ENCODE peak calls at places on chromosomes 16 and 17, in eight cellular contexts. N is IMR-90, U is substantia nigra, B is heart right ventricle, K is gastrocnemius medialis, X is neural progenitor cell, C is MM.1S, L is dorsolateral prefrontal cortex. T is an unnamed sample.

GRCh38 chr16:12228607-12229499 is 252.3 kb downstream of the SNX29 start:
- DNase-seq in N (peak; percentile 71), U (peak; percentile 27), B (peak; percentile 29), K (no peak), X (peak; percentile 74), C (no peak), L (peak; percentile 78), T (peak; percentile 80)

GRCh38 chr16:57783883-57784282 is 18.4 kb downstream of the KIFC3 start:
- DNase-seq in N (no peak), U (no peak), B (no peak), K (no peak), X (no peak), C (no peak), L (no peak), T (no peak)

GRCh38 chr16:15526097-15526496 is 91.7 kb downstream of the BMERB1 start:
- DNase-seq in N (no peak), U (no peak), B (no peak), K (no peak), X (no peak), C (no peak), L (no peak), T (no peak)

GRCh38 chr17:40553694-40554534 is 11.4 kb downstream of the CCR7 start:
- DNase-seq in N (peak; percentile 43), U (peak; percentile 75), B (peak; percentile 72), K (peak; percentile 73), X (no peak), C (no peak), L (peak; percentile 83), T (no peak)

GRCh38 chr16:180921-181667 is 835 bp downstream of the HBQ1 start:
- DNase-seq in N (peak; percentile 58), U (peak; percentile 22), B (peak; percentile 62), K (peak; percentile 54), X (peak; percentile 93), C (peak; percentile 83), L (peak; percentile 53), T (peak; percentile 82)

GRCh38 chr17:29836643-29837042 is 93.4 kb downstream of the SSH2 start:
- DNase-seq in N (peak; percentile 38), U (no peak), B (no peak), K (no peak), X (no peak), C (no peak), L (no peak), T (no peak)

GRCh38 chr17:41439375-41439774 is 1.4 kb downstream of the KRT38 start:
- DNase-seq in N (peak; percentile 44), U (no peak), B (no peak), K (no peak), X (no peak), C (no peak), L (no peak), T (no peak)

GRCh38 chr17:57985675-57985974 is 2.4 kb downstream of the VEZF1 start:
- DNase-seq in N (peak; percentile 25), U (no peak), B (no peak), K (no peak), X (no peak), C (no peak), L (no peak), T (no peak)

GRCh38 chr17:69757794-69758430 is 317.1 kb upstream of the KCNJ16 start:
- DNase-seq in N (peak; percentile 94), U (no peak), B (no peak), K (no peak), X (no peak), C (no peak), L (no peak), T (no peak)

GRCh38 chr16:50068550-50068949 is 2.8 kb downstream of the HEATR3 start:
- DNase-seq in N (peak; percentile 87), U (no peak), B (no peak), K (no peak), X (no peak), C (peak; percentile 35), L (no peak), T (no peak)

GRCh38 chr17:7572338-7572587 is 7.2 kb upstream of the CD68 start:
- DNase-seq in N (no peak), U (no peak), B (peak; percentile 99), K (no peak), X (no peak), C (no peak), L (no peak), T (no peak)

GRCh38 chr16:88770459-88771293 is 14.3 kb downstream of the PIEZO1 start:
- DNase-seq in N (peak; percentile 87), U (peak; percentile 34), B (peak; percentile 70), K (no peak), X (peak; percentile 93), C (no peak), L (no peak), T (peak; percentile 75)

GRCh38 chr16:28012031-28012445 is 51.5 kb downstream of the GSG1L start:
- DNase-seq in N (peak; percentile 66), U (no peak), B (no peak), K (no peak), X (no peak), C (no peak), L (no peak), T (no peak)

DNA sequence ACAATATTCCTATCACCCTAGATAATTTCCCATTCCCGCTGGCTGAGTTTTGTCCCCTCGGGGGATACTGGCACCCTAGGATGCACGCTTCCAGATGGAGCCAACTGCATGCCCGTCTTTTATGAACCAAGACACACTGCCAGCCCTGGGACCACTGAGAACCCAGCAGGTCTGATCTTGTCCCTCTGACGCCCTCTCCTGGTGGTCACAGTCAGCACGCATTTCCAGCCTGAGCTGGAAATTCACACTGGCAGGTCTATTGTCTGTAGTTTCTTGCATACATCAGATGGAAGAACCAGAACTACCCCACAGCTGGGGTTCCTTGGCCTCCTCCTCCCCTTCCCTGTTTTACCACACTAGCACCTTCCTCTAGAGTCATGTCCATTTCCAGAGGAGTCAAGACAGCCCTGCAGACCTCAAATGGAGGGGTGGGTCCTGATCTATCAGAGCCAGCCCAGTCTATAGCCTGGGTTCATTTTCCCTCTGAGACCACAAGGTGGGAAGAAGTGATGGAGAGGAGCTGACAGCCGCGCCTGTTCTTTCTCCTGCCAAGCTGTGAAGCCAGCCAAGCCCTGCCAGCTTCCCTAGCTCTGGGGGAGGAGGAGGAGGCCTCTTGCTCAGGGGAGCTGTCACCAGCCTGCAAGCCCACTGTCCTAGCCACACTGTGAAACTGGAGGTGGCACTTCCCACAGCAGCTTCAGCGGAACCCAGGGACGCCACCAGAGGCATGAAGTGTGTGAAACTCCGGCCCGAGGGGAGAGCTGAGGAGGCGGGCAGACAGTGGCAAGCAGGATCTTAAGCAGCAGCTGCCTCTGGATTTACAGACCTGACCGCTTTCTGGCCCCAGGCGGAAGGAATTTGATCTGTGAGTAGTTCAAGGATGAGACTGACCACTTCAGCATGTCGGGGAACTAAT is 29.3 kb downstream of the MXRA7 start:
- DNase-seq in N (peak; percentile 63), U (peak; percentile 26), B (peak; percentile 73), K (peak; percentile 44), X (peak; percentile 87), C (peak; percentile 51), L (peak; percentile 74), T (peak; percentile 84)
- H3K27ac ChIP-seq in N (no peak overlapping the region), U (no peak overlapping the region), B (peak overlapping the region; percentile 98), K (peak overlapping the region; percentile 3), X (no peak overlapping the region), C (no peak overlapping the region), L (no peak overlapping the region), T (peak overlapping the region; percentile 89)

DNA sequence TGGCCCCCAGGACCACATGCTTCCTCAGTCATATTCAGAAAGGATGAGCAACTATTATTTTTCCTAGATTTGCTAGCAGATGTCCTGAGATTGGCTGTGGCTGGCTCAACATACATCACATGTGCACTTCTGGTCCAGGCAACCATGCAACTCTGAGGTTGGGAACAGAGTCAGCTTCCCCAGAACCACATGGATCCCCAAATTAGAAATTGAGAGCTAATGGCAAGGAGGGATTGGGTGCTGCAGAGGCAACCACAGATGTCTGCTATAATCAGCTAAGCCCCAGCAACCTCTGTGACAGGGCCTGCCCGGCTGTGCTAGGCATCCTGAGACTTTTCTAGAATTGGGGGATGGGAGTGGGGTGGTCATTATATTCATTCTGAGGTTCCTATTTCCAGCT is 33.8 kb upstream of the CLEC18A start:
- DNase-seq in N (no peak), U (no peak), B (no peak), K (no peak), X (no peak), C (no peak), L (no peak), T (no peak)
- H3K27ac ChIP-seq in N (peak overlapping the region; percentile 60), U (peak overlapping the region; percentile 4), B (no peak overlapping the region), K (peak overlapping the region; percentile 68), X (no peak overlapping the region), C (no peak overlapping the region), L (peak overlapping the region; percentile 23), T (no peak overlapping the region)

DNA sequence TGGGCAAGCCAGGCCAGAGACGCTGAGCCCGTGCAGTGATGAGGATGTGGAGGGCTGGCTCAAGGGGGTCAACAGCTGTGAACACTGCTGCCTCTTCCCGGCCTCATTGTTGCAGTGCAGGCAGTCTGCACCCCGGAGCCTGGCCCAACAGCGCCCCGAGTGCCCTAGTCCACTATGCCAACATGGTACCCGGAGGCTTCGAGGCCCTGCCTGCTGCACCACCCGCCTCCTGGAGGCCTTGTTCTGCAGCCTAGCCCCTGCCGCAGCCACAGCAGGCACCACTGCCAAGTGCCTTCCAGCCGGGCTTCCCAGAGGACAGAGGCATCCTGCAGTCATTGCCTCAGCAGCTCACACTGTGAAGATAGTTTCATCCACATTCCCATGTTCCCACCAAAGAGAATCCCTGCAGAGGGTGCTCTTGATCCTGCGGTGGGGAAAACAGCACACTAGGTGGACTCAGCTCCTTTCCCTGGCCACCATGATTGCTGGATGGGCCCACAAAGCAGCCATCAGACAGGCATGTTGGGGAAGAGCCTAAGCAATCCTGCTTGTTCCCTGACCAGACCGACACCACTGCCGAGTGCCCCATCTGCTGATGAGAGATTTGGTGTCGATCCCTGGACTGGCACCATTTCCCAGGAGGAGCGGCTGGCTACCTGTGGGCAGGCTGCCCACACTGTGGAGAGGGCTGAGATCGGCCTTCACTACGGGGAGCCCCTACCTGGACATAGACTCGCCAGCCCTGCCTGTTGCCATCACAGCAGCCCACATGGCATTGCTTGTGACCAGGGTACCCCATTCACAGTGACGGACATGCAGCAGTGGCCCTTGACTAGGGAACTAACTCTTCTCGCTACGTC is 44.9 kb downstream of the USP22 start:
- DNase-seq in N (no peak), U (no peak), B (no peak), K (no peak), X (no peak), C (no peak), L (no peak), T (no peak)
- H3K27ac ChIP-seq in N (no peak overlapping the region), U (peak overlapping the region; percentile 98), B (peak overlapping the region; percentile 1), K (no peak overlapping the region), X (peak overlapping the region; percentile 64), C (no peak overlapping the region), L (peak overlapping the region; percentile 88), T (no peak overlapping the region)

DNA sequence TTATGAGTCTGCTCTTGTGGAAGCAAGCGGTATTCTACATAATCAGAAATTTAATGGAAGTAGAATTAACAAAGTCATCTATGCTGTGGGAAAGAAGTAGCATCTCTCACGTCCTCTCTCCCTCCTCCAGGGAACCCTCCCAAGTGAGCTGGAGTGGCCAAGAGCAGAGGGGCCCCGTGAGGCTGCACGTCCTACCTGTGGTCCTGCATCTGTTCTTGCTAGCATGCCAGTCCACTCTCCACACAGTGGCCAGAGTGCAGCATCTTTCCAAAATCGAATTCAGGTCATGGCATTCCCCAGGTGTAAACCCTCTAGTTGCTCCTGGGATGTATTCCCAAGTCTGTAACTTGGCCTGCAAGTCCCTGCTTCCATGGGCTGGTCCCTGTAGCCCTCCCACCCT is 10.1 kb downstream of the KIAA0513 start:
- DNase-seq in N (no peak), U (no peak), B (no peak), K (no peak), X (no peak), C (no peak), L (no peak), T (no peak)
- H3K27ac ChIP-seq in N (no peak overlapping the region), U (no peak overlapping the region), B (no peak overlapping the region), K (no peak overlapping the region), X (no peak overlapping the region), C (no peak overlapping the region), L (no peak overlapping the region), T (no peak overlapping the region)